ENCODE peak calls at places on chromosomes 4 and X, in eight cellular contexts. X is EL; N is anterior cingulate cortex; Z is cardiac fibroblast; V is activated CD8-positive, alpha-beta memory T cell treated with anti-CD3 and anti-CD28 coated beads for 4 hours; R is naive thymus-derived CD4-positive, alpha-beta T cell; B is NCI-H2029; O is stimulated activated CD4-positive, alpha-beta T cell treated with anti-CD3 and anti-CD28 coated beads, Interleukin-12 subunit alpha, Interleukin-12 subunit beta, amount 100 ng/mL, for 48 hours. I is an unnamed sample.

GRCh38 chrX:71095971-71096701 is 485 bp downstream of the FOXO4 start:
- DNase-seq in X (peak; percentile 54), R (peak; percentile 56), N (no peak), Z (no peak), V (no peak), O (no peak), B (no peak), I (peak; percentile 26)

GRCh38 chr4:173524218-173525117 is 5.6 kb downstream of the HAND2 start:
- DNase-seq in N (no peak), Z (peak; percentile 15), V (no peak), X (no peak), R (no peak), O (no peak), B (no peak), I (no peak)

GRCh38 chr4:140603286-140603685 is 34.5 kb upstream of the UCP1 start:
- DNase-seq in R (no peak), O (no peak), N (no peak), B (no peak), Z (no peak), V (no peak), X (no peak), I (no peak)

GRCh38 chr4:122798101-122798500 is 28.5 kb upstream of the FGF2 start:
- DNase-seq in N (no peak), Z (peak; percentile 96), V (no peak), B (no peak), X (peak; percentile 95), R (no peak), O (no peak), I (no peak)

GRCh38 chr4:128835498-128836222 is 26.2 kb downstream of the JADE1 start:
- DNase-seq in Z (peak; percentile 88), O (no peak), X (no peak), N (no peak), B (no peak), V (no peak), R (no peak), I (no peak)

GRCh38 chr4:156892695-156893211 is 78.8 kb downstream of the PDGFC start:
- DNase-seq in N (no peak), B (no peak), O (no peak), X (peak; percentile 4), Z (peak; percentile 30), V (no peak), R (no peak), I (no peak)

GRCh38 chrX:17022205-17022604 is 75.7 kb downstream of the REPS2 start:
- DNase-seq in Z (peak; percentile 66), O (no peak), R (no peak), X (peak; percentile 4), V (no peak), B (no peak), N (no peak), I (no peak)

GRCh38 chr4:105712766-105713165 is 4.2 kb downstream of the GSTCD start:
- DNase-seq in R (no peak), B (no peak), V (no peak), Z (no peak), N (no peak), X (peak; percentile 28), O (no peak), I (peak; percentile 40)

GRCh38 chr4:175435437-175435836 is 376.6 kb downstream of the GPM6A start:
- DNase-seq in X (no peak), O (no peak), V (no peak), Z (no peak), B (peak; percentile 84), N (no peak), R (no peak), I (no peak)

GRCh38 chr4:79918292-79918691 is 154.7 kb downstream of the ANTXR2 start:
- DNase-seq in R (no peak), N (no peak), O (no peak), V (no peak), Z (no peak), B (no peak), X (no peak), I (no peak)

GRCh38 chrX:21975827-21976226 is 35.3 kb downstream of the SMS start:
- DNase-seq in O (no peak), Z (peak; percentile 75), X (peak; percentile 28), N (no peak), R (no peak), B (no peak), V (no peak), I (peak; percentile 66)

GRCh38 chrX:72461766-72462165 is 110.9 kb downstream of the HDAC8 start:
- DNase-seq in N (no peak), B (no peak), O (no peak), R (no peak), Z (peak; percentile 52), X (no peak), V (no peak), I (no peak)

GRCh38 chr4:83831588-83831987 is 295.7 kb downstream of the GPAT3 start:
- DNase-seq in N (no peak), Z (no peak), O (no peak), R (no peak), V (no peak), X (peak; percentile 19), B (no peak), I (no peak)

GRCh38 chr4:81635747-81636146 is 164.0 kb upstream of the RASGEF1B start:
- DNase-seq in R (no peak), B (peak; percentile 68), O (no peak), N (no peak), X (peak; percentile 1), Z (no peak), V (no peak), I (peak; percentile 11)

GRCh38 chrX:22742174-22742573 is 257.6 kb upstream of the DDX53 start:
- DNase-seq in X (peak; percentile 34), O (no peak), V (no peak), R (no peak), Z (peak; percentile 67), N (no peak), B (no peak), I (peak; percentile 11)

GRCh38 chr4:137524642-137525384 is 7.5 kb downstream of the PCDH18 start:
- DNase-seq in Z (peak; percentile 65), V (no peak), R (no peak), O (no peak), N (no peak), B (no peak), X (peak; percentile 61), I (no peak)

GRCh38 chrX:4570141-4570540 is 856.7 kb upstream of the PRKX start:
- DNase-seq in R (no peak), X (no peak), B (no peak), Z (no peak), O (no peak), V (no peak), N (no peak), I (peak; percentile 65)

GRCh38 chrX:13452283-13452682 is 117.1 kb upstream of the EGFL6 start:
- DNase-seq in Z (no peak), X (no peak), B (no peak), N (no peak), R (no peak), V (no peak), O (no peak), I (no peak)

GRCh38 chrX:23803931-23804381 is 21.0 kb downstream of the SAT1 start:
- DNase-seq in V (no peak), N (no peak), B (peak; percentile 3), O (no peak), Z (peak; percentile 94), X (peak; percentile 76), R (no peak), I (peak; percentile 83)

GRCh38 chr4:3706111-3706511 is 60.1 kb upstream of the ADRA2C start:
- DNase-seq in N (no peak), X (no peak), Z (no peak), R (no peak), B (no peak), O (no peak), V (no peak), I (no peak)

GRCh38 chrX:65838674-65839073 is 171.2 kb downstream of the MSN start:
- DNase-seq in Z (no peak), B (no peak), O (no peak), R (no peak), V (no peak), X (no peak), N (no peak), I (no peak)

GRCh38 chrX:99001286-99001685 is 1408.8 kb downstream of the PCDH19 start:
- DNase-seq in N (no peak), V (no peak), B (no peak), Z (no peak), O (no peak), R (no peak), X (no peak), I (no peak)

GRCh38 chrX:111006119-111006518 is 89.9 kb upstream of the PAK3 start:
- DNase-seq in B (no peak), N (no peak), Z (peak; percentile 5), O (no peak), V (no peak), R (no peak), X (no peak), I (no peak)

GRCh38 chr4:76930721-76931481 is 18.7 kb upstream of the SEPTIN11 start:
- DNase-seq in Z (no peak), X (peak; percentile 60), B (no peak), N (no peak), R (no peak), V (no peak), O (no peak), I (no peak)

GRCh38 chr4:108166441-108167315 is 2.1 kb downstream of the LEF1 start:
- DNase-seq in V (no peak), N (no peak), X (peak; percentile 13), R (peak; percentile 65), Z (no peak), B (peak; percentile 13), O (no peak), I (peak; percentile 16)

GRCh38 chr4:124932447-124932846 is 219.9 kb upstream of the ANKRD50 start:
- DNase-seq in V (no peak), B (no peak), O (no peak), X (no peak), N (no peak), R (no peak), Z (no peak), I (peak; percentile 62)

GRCh38 chrX:124805486-124805885 is 459.1 kb downstream of the SH2D1A start:
- DNase-seq in N (no peak), O (no peak), B (no peak), Z (no peak), X (no peak), V (no peak), R (no peak), I (no peak)

GRCh38 chr4:3747582-3747906 is 18.6 kb upstream of the ADRA2C start:
- DNase-seq in X (no peak), O (peak; percentile 34), Z (no peak), N (no peak), V (no peak), B (no peak), R (no peak), I (no peak)

GRCh38 chr4:141630854-141631253 is 5.5 kb upstream of the IL15 start:
- DNase-seq in R (no peak), Z (no peak), N (no peak), V (no peak), X (no peak), B (no peak), O (no peak), I (no peak)

GRCh38 chrX:53190363-53190960 is 34.5 kb downstream of the KDM5C start:
- DNase-seq in Z (no peak), R (no peak), B (no peak), V (no peak), O (no peak), N (no peak), X (no peak), I (no peak)

GRCh38 chr4:11700751-11701226 is 272.1 kb upstream of the HS3ST1 start:
- DNase-seq in Z (no peak), N (no peak), B (no peak), X (no peak), R (no peak), O (no peak), V (no peak), I (peak; percentile 86)

GRCh38 chrX:25344191-25344936 is 328.6 kb upstream of the ARX start:
- DNase-seq in N (no peak), Z (no peak), O (no peak), B (peak; percentile 69), R (no peak), V (no peak), X (no peak), I (no peak)

GRCh38 chr4:1030559-1030958 is 19.1 kb downstream of the FGFRL1 start:
- DNase-seq in R (no peak), B (no peak), N (no peak), V (no peak), Z (no peak), X (no peak), O (no peak), I (no peak)

I was measured in PC-3.